ENCODE peak calls at places on chromosomes 13 and 19, in nine cellular contexts. O is uterus, R is tibial nerve, U is fibroblast of the aortic adventitia, M is omental fat pad, Q is AG04450, X is spleen, Y is cardiac fibroblast, Z is fibroblast of pulmonary artery. N is an unnamed sample.

GRCh38 chr13:26295812-26296211 is 41.9 kb downstream of the CDK8 start:
- DNase-seq in O (no peak), Q (no peak), R (no peak), Z (no peak), M (no peak), X (no peak), Y (no peak), U (no peak), N (no peak)

GRCh38 chr13:46975173-46975572 is 78.3 kb upstream of the HTR2A start:
- DNase-seq in U (no peak), Y (no peak), M (no peak), R (no peak), Z (no peak), X (no peak), Q (no peak), O (no peak), N (no peak)

GRCh38 chr13:66689037-66689619 is 541.0 kb downstream of the PCDH9 start:
- DNase-seq in U (peak), X (no peak), R (no peak), Y (peak), Z (peak), Q (no peak), O (no peak), M (no peak), N (no peak)

GRCh38 chr19:53545271-53546065 is 7.5 kb downstream of the ZNF331 start:
- DNase-seq in Z (no peak), O (no peak), M (no peak), X (no peak), U (peak), Q (no peak), R (no peak), Y (peak), N (no peak)

GRCh38 chr13:72062566-72062965 is 195.6 kb upstream of the DACH1 start:
- DNase-seq in R (no peak), Z (peak), M (no peak), X (no peak), U (no peak), Q (no peak), Y (no peak), O (no peak), N (no peak)

GRCh38 chr19:52542984-52543664 is 15.7 kb downstream of the ZNF808 start:
- DNase-seq in Q (no peak), Z (no peak), Y (no peak), R (no peak), U (no peak), O (no peak), X (no peak), M (no peak), N (no peak)

GRCh38 chr19:30842926-30843325 is 470.7 kb downstream of the ZNF536 start:
- DNase-seq in X (no peak), U (no peak), Q (no peak), O (no peak), R (no peak), M (no peak), Z (no peak), Y (no peak), N (no peak)

GRCh38 chr13:37069597-37070103 is 10.2 kb upstream of the SUPT20H start:
- DNase-seq in Z (no peak), O (no peak), X (peak), M (no peak), Y (no peak), R (no peak), U (no peak), Q (no peak), N (no peak)

GRCh38 chr19:44757057-44757734 is 8.7 kb downstream of the BCL3 start:
- DNase-seq in U (peak), M (no peak), Y (peak), Z (peak), O (peak), X (no peak), Q (no peak), R (peak), N (peak)

GRCh38 chr19:33090179-33090578 is 9.2 kb downstream of the GPATCH1 start:
- DNase-seq in O (no peak), Q (no peak), X (no peak), U (no peak), Z (no peak), R (no peak), Y (no peak), M (no peak), N (no peak)

GRCh38 chr19:33098023-33098652 is 17.2 kb downstream of the GPATCH1 start:
- DNase-seq in M (no peak), R (no peak), Q (no peak), X (no peak), Y (no peak), U (no peak), Z (no peak), O (no peak), N (no peak)

GRCh38 chr19:33094504-33095067 is 13.6 kb downstream of the GPATCH1 start:
- DNase-seq in X (no peak), O (no peak), Y (no peak), Z (no peak), Q (no peak), M (no peak), R (no peak), U (no peak), N (no peak)

GRCh38 chr19:33096005-33096404 is 15.0 kb downstream of the GPATCH1 start:
- DNase-seq in M (no peak), Z (no peak), O (no peak), Q (no peak), X (no peak), R (no peak), Y (no peak), U (no peak), N (no peak)

DNA sequence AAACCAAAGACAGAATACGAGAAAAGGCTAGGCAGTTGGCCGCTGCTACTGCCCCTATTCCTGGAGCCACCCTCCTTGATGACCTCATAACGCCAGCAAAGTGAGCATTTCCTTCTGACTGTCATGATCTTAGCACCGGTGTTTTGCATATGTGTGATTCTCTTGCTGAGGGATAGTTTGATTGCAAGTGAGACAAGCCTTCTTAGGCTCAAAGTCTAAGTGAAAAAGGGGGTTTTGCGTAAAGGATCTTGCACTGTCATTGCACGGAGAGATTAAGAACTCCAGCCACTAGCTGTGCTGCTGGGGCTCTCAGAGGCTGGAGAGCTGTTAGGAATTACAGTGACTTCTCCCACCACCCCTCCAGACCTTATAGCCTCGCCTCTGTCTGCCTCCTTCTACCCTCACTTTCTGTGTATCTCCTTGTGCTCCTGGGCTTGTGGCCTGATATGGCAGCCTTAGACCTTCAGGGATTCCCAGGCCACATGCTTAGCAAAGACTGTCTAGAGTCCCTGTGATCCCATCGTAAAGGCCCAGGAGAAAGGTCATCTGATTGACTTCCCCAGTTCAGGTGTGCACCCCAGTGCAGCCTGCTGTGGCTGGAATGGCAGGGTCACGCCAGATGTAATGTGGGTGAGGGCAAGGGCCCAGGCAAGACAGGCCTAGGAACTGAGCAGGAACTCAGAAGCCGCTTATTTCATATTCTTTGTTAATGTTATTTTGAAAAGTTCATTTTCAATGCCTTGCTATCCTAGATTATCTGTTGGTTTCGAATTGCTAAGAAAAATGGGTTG is 12.6 kb downstream of the GPATCH1 start:
- DNase-seq in Y (no peak), R (no peak), O (no peak), Q (no peak), M (no peak), U (no peak), Z (no peak), X (no peak), N (no peak)
- TF ChIP-seq CTCF in Y (no peak), R (no peak), O (no peak), Q (no peak), M (no peak), U (no peak), Z (no peak), X (no peak), N (no peak)

GRCh38 chr13:42626461-42626860 is 52.5 kb downstream of the TNFSF11 start:
- DNase-seq in O (no peak), M (no peak), Y (no peak), Z (no peak), X (no peak), Q (no peak), U (no peak), R (no peak), N (no peak)
- TF ChIP-seq CTCF in O (no peak), M (no peak), Y (no peak), Z (no peak), X (no peak), Q (no peak), U (no peak), R (no peak), N (no peak)

DNA sequence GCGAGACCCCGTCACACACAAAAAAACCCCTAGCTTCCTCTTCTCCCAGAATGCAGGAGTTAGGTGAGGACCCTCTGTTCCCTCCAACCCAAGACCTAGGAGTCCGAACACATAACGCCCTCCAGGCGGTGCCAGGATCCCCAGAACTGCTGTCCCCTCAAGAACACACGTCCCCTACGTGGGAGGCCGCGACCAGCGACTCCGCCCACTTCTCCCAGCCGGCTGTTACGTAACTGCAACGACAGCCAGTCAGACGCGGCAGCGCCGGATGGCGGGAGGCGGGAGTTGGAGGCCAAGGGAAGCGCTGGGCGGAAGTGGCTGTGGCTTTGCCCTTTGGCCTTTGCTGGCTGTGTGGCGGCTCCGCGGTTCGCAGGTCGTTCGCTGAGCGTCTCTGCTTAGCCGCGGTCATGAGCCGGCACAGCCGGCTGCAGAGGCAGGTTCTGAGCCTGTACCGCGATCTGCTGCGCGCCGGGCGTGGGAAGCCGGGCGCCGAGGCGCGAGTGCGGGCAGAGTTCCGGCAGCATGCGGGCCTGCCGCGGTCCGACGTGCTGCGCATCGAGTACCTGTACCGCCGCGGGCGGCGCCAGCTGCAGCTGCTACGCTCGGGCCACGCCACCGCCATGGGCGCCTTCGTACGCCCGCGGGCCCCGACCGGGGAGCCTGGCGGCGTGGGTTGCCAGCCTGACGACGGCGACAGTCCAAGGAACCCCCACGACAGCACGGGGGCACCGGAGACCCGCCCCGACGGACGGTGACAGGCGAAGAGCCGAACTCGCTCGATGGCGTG is at the start of gene SDHAF1:
- DNase-seq in Y (peak), U (peak), R (peak), Q (peak), M (peak), O (peak), Z (peak), X (peak), N (peak)
- TF ChIP-seq CTCF in Y (no peak), U (no peak), R (no peak), Q (no peak), M (no peak), O (no peak), Z (no peak), X (peak), N (no peak)

GRCh38 chr19:4987692-4988370 is 18.9 kb downstream of the KDM4B start:
- DNase-seq in Q (no peak), X (no peak), Y (peak), Z (peak), M (no peak), U (no peak), O (no peak), R (no peak), N (no peak)

GRCh38 chr19:4986056-4986455 is 17.1 kb downstream of the KDM4B start:
- DNase-seq in Z (no peak), O (no peak), X (no peak), Y (no peak), U (no peak), M (no peak), R (no peak), Q (no peak), N (no peak)

GRCh38 chr19:4985551-4985991 is 16.7 kb downstream of the KDM4B start:
- DNase-seq in Q (no peak), O (no peak), M (no peak), X (no peak), U (no peak), Z (no peak), Y (no peak), R (no peak), N (no peak)

GRCh38 chr19:4987286-4987685 is 18.4 kb downstream of the KDM4B start:
- DNase-seq in M (no peak), Q (no peak), U (peak), X (no peak), Y (no peak), Z (no peak), O (no peak), R (no peak), N (no peak)

GRCh38 chr19:4986471-4986888 is 17.6 kb downstream of the KDM4B start:
- DNase-seq in X (no peak), R (no peak), O (no peak), Y (no peak), Q (no peak), M (no peak), U (no peak), Z (no peak), N (no peak)
- TF ChIP-seq CTCF in X (no peak), R (no peak), O (no peak), Y (no peak), Q (no peak), M (no peak), U (no peak), Z (no peak), N (no peak)

GRCh38 chr19:1486720-1487575 is 3.2 kb downstream of the PCSK4 start:
- DNase-seq in R (no peak), U (no peak), M (no peak), X (peak), O (no peak), Y (no peak), Q (no peak), Z (no peak), N (no peak)
- TF ChIP-seq CTCF in R (no peak), U (no peak), M (no peak), X (no peak), O (no peak), Y (no peak), Q (no peak), Z (no peak), N (no peak)

DNA sequence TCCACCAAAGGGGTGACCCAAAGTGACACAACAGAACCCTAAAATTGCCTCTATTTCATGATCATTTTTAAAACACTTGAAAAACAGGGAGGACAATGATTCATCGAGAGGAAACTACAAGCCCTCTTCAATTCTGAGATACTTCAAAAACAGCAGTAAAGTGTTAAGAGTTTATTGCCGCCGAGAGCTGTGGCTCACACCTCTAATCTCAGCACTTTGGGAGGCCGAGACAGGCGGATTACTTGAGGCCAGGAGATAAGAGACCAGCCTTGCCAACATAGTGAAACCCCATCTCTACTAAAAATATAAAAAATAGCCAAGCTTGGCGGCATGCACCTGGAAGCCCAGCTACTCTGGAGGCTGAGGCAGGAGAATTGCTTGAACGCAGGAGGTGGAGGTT is 189.5 kb upstream of the NBEA start:
- DNase-seq in Q (no peak), X (no peak), Y (peak), O (no peak), Z (no peak), R (no peak), U (no peak), M (no peak), N (no peak)
- TF ChIP-seq CTCF in Q (no peak), X (no peak), Y (no peak), O (no peak), Z (no peak), R (no peak), U (no peak), M (no peak), N (no peak)

GRCh38 chr19:38557205-38557799 is 60.5 kb downstream of the MAP4K1 start:
- DNase-seq in Z (no peak), X (peak), R (no peak), U (no peak), M (no peak), Q (no peak), O (no peak), Y (no peak), N (no peak)

GRCh38 chr19:38554676-38555141 is 63.0 kb downstream of the MAP4K1 start:
- DNase-seq in X (no peak), Y (no peak), Z (no peak), R (no peak), M (no peak), O (no peak), Q (no peak), U (no peak), N (no peak)

GRCh38 chr19:38559428-38560401 is 58.0 kb downstream of the MAP4K1 start:
- DNase-seq in Z (no peak), M (no peak), Y (no peak), Q (no peak), U (no peak), X (peak), O (no peak), R (no peak), N (no peak)

GRCh38 chr19:38555200-38555599 is 62.6 kb downstream of the MAP4K1 start:
- DNase-seq in O (no peak), X (no peak), U (no peak), Z (no peak), R (no peak), Q (no peak), Y (no peak), M (no peak), N (no peak)

GRCh38 chr19:38556521-38557174 is 61.1 kb downstream of the MAP4K1 start:
- DNase-seq in O (no peak), X (no peak), M (no peak), Q (no peak), Y (no peak), U (no peak), R (no peak), Z (peak), N (no peak)
- TF ChIP-seq CTCF in O (no peak), X (no peak), M (no peak), Q (peak), Y (peak), U (peak), R (no peak), Z (peak), N (no peak)